ENCODE peak calls at places on chromosomes 13 and 19, in four cellular contexts. O is stomach, B is uterus, V is left ventricle myocardium inferior. F is an unnamed sample.
A peak's percentile ranks its signal among the peaks of the same experiment; 100 is the strongest.

GRCh38 chr13:90205911-90206310 is 1141.6 kb upstream of the MIR17HG start:
- DNase-seq in O (no peak), B (no peak), V (no peak), F (no peak)

GRCh38 chr13:25046274-25046984 is 49.5 kb upstream of the PABPC3 start:
- DNase-seq in O (no peak), B (no peak), V (no peak), F (no peak)

GRCh38 chr13:41554626-41555386 is 97.5 kb downstream of the RGCC start:
- DNase-seq in O (no peak), B (no peak), V (no peak), F (no peak)

GRCh38 chr13:105611424-105611823 is 924.0 kb downstream of the EFNB2 start:
- DNase-seq in O (no peak), B (no peak), V (no peak), F (no peak)

GRCh38 chr19:32269831-32270230 is 75.6 kb upstream of the ZNF507 start:
- DNase-seq in O (no peak), B (no peak), V (no peak), F (no peak)

GRCh38 chr19:36257512-36257876 is 42.6 kb downstream of the ZNF146 start:
- DNase-seq in O (no peak), B (no peak), V (peak; percentile 47), F (no peak)

GRCh38 chr13:106143392-106143791 is 392.1 kb downstream of the EFNB2 start:
- DNase-seq in O (no peak), B (no peak), V (no peak), F (no peak)

GRCh38 chr13:100138859-100139491 is 50.1 kb downstream of the PCCA start:
- DNase-seq in O (no peak), B (no peak), V (no peak), F (no peak)

GRCh38 chr19:34041922-34042521 is 130.3 kb upstream of the LSM14A start:
- DNase-seq in O (peak; percentile 76), B (peak; percentile 31), V (peak; percentile 59), F (no peak)

GRCh38 chr19:934865-935422 is 9.1 kb downstream of the ARID3A start:
- DNase-seq in O (peak; percentile 97), B (peak; percentile 78), V (peak; percentile 88), F (no peak)

GRCh38 chr19:806815-807421 is 9.7 kb downstream of the PTBP1 start:
- DNase-seq in O (no peak), B (no peak), V (no peak), F (no peak)

GRCh38 chr19:45016388-45017314 is 15.4 kb downstream of the RELB start:
- DNase-seq in O (peak; percentile 83), B (peak; percentile 50), V (peak; percentile 40), F (peak; percentile 88)

GRCh38 chr13:63393112-63393511 is 1977.5 kb upstream of the PCDH20 start:
- DNase-seq in O (no peak), B (no peak), V (no peak), F (no peak)

GRCh38 chr19:37991176-37991835 is 84.3 kb downstream of the SIPA1L3 start:
- DNase-seq in O (no peak), B (no peak), V (no peak), F (no peak)

GRCh38 chr13:113973218-113974164 is at the start of gene C13orf46:
- DNase-seq in O (no peak), B (no peak), V (peak; percentile 12), F (no peak)

GRCh38 chr13:76927955-76928354 is 20.4 kb upstream of the ACOD1 start:
- DNase-seq in O (no peak), B (no peak), V (no peak), F (no peak)

GRCh38 chr13:30607908-30608307 is 9.8 kb upstream of the USPL1 start:
- DNase-seq in O (peak; percentile 34), B (no peak), V (no peak), F (no peak)

GRCh38 chr13:79735228-79735627 is 254.3 kb downstream of the NDFIP2 start:
- DNase-seq in O (no peak), B (no peak), V (no peak), F (no peak)

GRCh38 chr13:95713651-95714050 is 36.7 kb downstream of the DNAJC3 start:
- DNase-seq in O (no peak), B (no peak), V (no peak), F (no peak)

GRCh38 chr13:52070929-52071523 is 46.5 kb downstream of the UTP14C start:
- DNase-seq in O (no peak), B (no peak), V (no peak), F (peak; percentile 22)

GRCh38 chr19:18000981-18001836 is 6.8 kb upstream of the ARRDC2 start:
- DNase-seq in O (peak; percentile 94), B (peak; percentile 78), V (peak; percentile 91), F (peak; percentile 75)

GRCh38 chr13:80742027-80742426 is 401.1 kb upstream of the SPRY2 start:
- DNase-seq in O (no peak), B (no peak), V (no peak), F (no peak)

GRCh38 chr13:110538632-110539031 is 22.9 kb downstream of the RAB20 start:
- DNase-seq in O (no peak), B (peak; percentile 38), V (peak; percentile 72), F (no peak)

GRCh38 chr19:3154957-3155736 is 19.3 kb downstream of the GNA15 start:
- DNase-seq in O (peak; percentile 61), B (peak; percentile 72), V (peak; percentile 74), F (no peak)

GRCh38 chr19:32238076-32238475 is 107.3 kb upstream of the ZNF507 start:
- DNase-seq in O (no peak), B (no peak), V (no peak), F (no peak)

GRCh38 chr13:108437496-108437895 is 168.0 kb downstream of the TNFSF13B start:
- DNase-seq in O (no peak), B (no peak), V (no peak), F (no peak)

GRCh38 chr19:56423276-56423984 is 19.3 kb downstream of the ZNF583 start:
- DNase-seq in O (no peak), B (no peak), V (no peak), F (no peak)
- H3K9me3 ChIP-seq in O (peaks cover 98% of the 10 kb centered on the region), B (peaks cover 99% of the 10 kb centered on the region), V (peaks cover 100% of the 10 kb centered on the region), F (peaks cover 76% of the 10 kb centered on the region)

DNA sequence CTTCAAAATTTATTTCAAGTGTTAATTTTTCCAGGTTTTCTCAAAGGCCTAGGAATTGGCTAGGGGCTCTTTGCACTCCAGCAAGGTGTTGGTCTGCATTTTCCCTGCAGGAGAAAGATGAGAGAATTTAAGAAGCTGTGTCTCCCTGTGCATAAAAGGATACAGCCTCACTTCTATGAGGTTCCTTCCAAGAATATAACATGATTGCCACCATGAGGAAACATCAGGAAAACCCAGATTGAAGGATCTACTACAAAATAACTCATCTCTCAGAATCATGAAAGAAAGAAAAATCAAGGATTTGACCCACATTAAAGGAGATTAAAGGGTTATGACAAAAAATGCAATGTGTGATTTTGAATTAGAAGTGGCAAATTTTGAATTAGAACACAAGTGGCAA is 69.9 kb downstream of the RUBCNL start:
- DNase-seq in O (no peak), B (no peak), V (no peak), F (no peak)
- TF ChIP-seq CTCF in O (no peak), B (no peak), V (no peak), F (no peak)

DNA sequence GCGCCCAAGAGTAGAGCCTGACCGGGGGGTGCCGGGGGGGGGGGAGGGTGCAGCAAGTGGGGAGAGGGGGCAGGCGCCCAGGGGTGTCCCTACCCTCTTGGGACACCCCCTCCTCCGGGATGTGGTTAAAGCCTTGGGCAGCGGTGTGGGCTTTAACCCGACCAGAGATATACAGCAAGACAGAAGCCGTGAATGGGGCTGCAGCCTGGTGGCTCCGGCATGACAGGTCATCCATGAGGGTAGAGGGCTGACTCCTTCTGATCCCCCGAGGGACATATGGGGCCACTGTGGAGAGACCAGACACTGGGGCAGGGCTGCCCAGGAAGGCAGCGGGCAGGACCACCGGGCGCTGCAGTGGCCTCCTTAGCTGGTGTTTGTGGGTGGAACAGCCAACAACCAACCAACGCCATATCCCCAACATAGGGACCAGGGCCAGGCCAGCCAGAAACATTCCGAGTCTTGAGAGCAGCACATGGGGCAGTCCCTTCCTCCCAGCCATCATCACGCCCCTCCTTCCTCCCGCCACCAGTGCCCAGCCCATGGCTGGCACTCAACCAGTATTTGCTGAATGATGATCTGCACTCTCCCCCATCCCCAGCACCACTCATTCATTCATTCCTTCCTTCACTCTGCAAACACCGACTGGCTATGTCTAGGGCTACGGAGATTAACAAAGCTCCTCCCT is 18.2 kb downstream of the ELAVL1 start:
- DNase-seq in O (no peak), B (no peak), V (no peak), F (no peak)
- H3K4me1 ChIP-seq in O (peaks cover 21% of the 10 kb centered on the region), B (no peaks in the 10 kb centered on the region), V (peaks cover 76% of the 10 kb centered on the region), F (no peaks in the 10 kb centered on the region)

DNA sequence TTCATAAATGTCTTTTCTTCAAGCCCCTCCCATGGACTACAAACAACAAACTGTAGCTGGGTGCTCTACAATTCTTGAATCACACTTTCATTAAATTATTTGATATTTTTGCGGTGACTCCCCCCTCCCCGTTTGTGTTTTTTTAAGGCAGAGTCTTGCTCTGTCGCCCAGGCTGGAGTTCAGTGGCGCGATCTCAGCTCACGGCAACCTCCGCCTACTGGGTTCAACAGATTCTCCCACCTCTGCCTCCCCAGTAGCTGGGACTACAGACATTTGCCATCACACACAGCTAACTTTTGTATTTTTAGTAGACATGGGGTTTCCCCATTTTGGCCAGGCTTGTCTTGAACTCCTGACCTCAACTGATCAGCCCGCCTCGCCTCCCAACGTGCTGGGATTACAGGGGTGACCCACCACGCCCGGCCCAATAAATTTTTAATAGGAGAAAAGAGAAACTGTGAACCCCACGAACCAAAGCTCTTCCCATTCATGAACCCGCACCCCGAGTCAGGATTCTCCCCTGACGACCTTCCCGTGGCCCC is 705 bp downstream of the ZNF506 start:
- DNase-seq in O (no peak), B (no peak), V (no peak), F (no peak)
- H3K9me3 ChIP-seq in O (peaks cover 4% of the 10 kb centered on the region), B (no peaks in the 10 kb centered on the region), V (peaks cover 11% of the 10 kb centered on the region), F (peaks cover 25% of the 10 kb centered on the region)

GRCh38 chr19:4980838-4981680 is 12.1 kb downstream of the KDM4B start:
- DNase-seq in O (no peak), B (no peak), V (no peak), F (no peak)
- TF ChIP-seq CTCF in O (no peak), B (no peak), V (no peak), F (no peak)

GRCh38 chr19:2041686-2042484 is 9.2 kb downstream of the MKNK2 start:
- DNase-seq in O (peak; percentile 99), B (peak; percentile 99), V (peak; percentile 98), F (peak; percentile 84)
- H3K4me1 ChIP-seq in O (peaks cover 59% of the 10 kb centered on the region), B (peaks cover 6% of the 10 kb centered on the region), V (peaks cover 85% of the 10 kb centered on the region), F (peaks cover 4% of the 10 kb centered on the region)

GRCh38 chr13:28425796-28426195 is 69.1 kb downstream of the FLT1 start:
- DNase-seq in O (no peak), B (no peak), V (no peak), F (no peak)

GRCh38 chr13:28434934-28435333 is 60.0 kb downstream of the FLT1 start:
- DNase-seq in O (no peak), B (no peak), V (no peak), F (no peak)

GRCh38 chr13:28429096-28429495 is 65.8 kb downstream of the FLT1 start:
- DNase-seq in O (no peak), B (no peak), V (no peak), F (no peak)

GRCh38 chr13:28429685-28430290 is 65.1 kb downstream of the FLT1 start:
- DNase-seq in O (no peak), B (no peak), V (no peak), F (no peak)
- H3K9me3 ChIP-seq in O (no peaks in the 10 kb centered on the region), B (no peaks in the 10 kb centered on the region), V (no peaks in the 10 kb centered on the region), F (no peaks in the 10 kb centered on the region)

DNA sequence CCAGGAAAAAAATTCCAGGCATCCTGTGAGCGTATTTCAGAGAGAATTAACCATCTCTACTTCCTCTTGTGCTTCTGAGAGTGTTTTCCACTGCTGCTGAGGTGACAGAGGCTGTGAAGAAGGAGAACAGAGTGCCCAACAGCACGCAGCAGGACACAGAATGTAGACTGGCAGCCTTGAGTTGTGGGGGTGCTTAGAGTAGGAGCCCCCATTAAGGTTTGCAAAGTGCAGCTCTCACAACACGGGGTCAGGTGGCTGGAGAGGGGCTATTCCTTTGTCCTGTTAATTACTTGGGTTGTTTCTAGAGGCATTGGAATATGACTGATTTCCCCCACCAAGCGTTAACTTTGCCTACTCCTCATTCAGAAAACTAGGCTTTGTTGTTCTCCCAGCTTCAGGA is 370.6 kb downstream of the TSHZ3 start:
- DNase-seq in O (no peak), B (no peak), V (no peak), F (no peak)
- TF ChIP-seq CTCF in O (no peak), B (no peak), V (no peak), F (no peak)